ENCODE peak calls at places on chromosomes 6 and 20, in six cellular contexts. O, T, U, Q, P and H are unnamed samples.

GRCh38 chr6:17505767-17506280 is 94.3 kb upstream of the FAM8A1 start:
- DNase-seq in Q (peak; percentile 52), O (no peak), T (no peak), U (no peak), P (no peak), H (peak; percentile 10)

GRCh38 chr6:53544050-53544499 is 826 bp downstream of the GCLC start:
- DNase-seq in Q (peak; percentile 18), U (no peak), T (no peak), P (no peak), O (peak; percentile 52), H (no peak)

GRCh38 chr6:4774715-4775590 is 1.3 kb upstream of the CDYL start:
- DNase-seq in P (peak; percentile 9), U (no peak), T (no peak), Q (no peak), O (no peak), H (peak; percentile 51)

GRCh38 chr6:129342243-129342642 is 367.7 kb downstream of the ARHGAP18 start:
- DNase-seq in T (no peak), P (no peak), O (no peak), Q (no peak), U (no peak), H (no peak)

GRCh38 chr6:30793521-30794194 is 49.3 kb upstream of the IER3 start:
- DNase-seq in P (no peak), T (no peak), U (no peak), Q (peak; percentile 60), O (no peak), H (no peak)

GRCh38 chr6:14037402-14038277 is 79.9 kb upstream of the CD83 start:
- DNase-seq in U (no peak), T (no peak), P (no peak), O (no peak), Q (peak; percentile 79), H (peak; percentile 37)

GRCh38 chr20:29876911-29877285 is 1380.6 kb upstream of the DEFB115 start:
- DNase-seq in U (no peak), Q (no peak), T (no peak), O (no peak), P (no peak), H (no peak)

GRCh38 chr20:1326031-1326930 is 2.7 kb downstream of the SDCBP2 start:
- DNase-seq in T (no peak), O (no peak), U (no peak), P (no peak), Q (no peak), H (no peak)

GRCh38 chr6:24205020-24205492 is 79.0 kb downstream of the NRSN1 start:
- DNase-seq in Q (peak; percentile 12), U (no peak), P (no peak), O (no peak), T (no peak), H (no peak)

GRCh38 chr20:36676701-36677421 is 30.9 kb upstream of the SLA2 start:
- DNase-seq in U (no peak), P (no peak), O (no peak), T (no peak), Q (no peak), H (no peak)

GRCh38 chr6:144411506-144412165 is 126.5 kb downstream of the UTRN start:
- DNase-seq in T (no peak), P (no peak), U (no peak), Q (peak; percentile 36), O (no peak), H (no peak)

GRCh38 chr20:50242178-50242514 is 51.5 kb downstream of the CEBPB start:
- DNase-seq in P (no peak), T (no peak), O (no peak), Q (no peak), U (no peak), H (no peak)

GRCh38 chr6:28782113-28782673 is 141.6 kb downstream of the TRIM27 start:
- DNase-seq in T (no peak), P (no peak), U (no peak), Q (no peak), O (no peak), H (no peak)

GRCh38 chr6:73985891-73986290 is 289.9 kb downstream of the CD109 start:
- DNase-seq in U (no peak), Q (peak; percentile 5), T (no peak), P (no peak), O (no peak), H (peak; percentile 13)

GRCh38 chr20:16637814-16638213 is 64.6 kb upstream of the KIF16B start:
- DNase-seq in Q (no peak), T (no peak), U (no peak), P (no peak), O (no peak), H (no peak)

GRCh38 chr6:89830385-89830809 is 717 bp downstream of the CASP8AP2 start:
- DNase-seq in T (no peak), U (no peak), O (no peak), Q (no peak), P (no peak), H (no peak)

GRCh38 chr20:6044102-6044501 is 9.8 kb downstream of the LRRN4 start:
- DNase-seq in T (no peak), U (no peak), P (no peak), Q (no peak), O (no peak), H (no peak)

GRCh38 chr6:28282923-28283322 is 1.6 kb downstream of the PGBD1 start:
- DNase-seq in O (no peak), T (no peak), U (no peak), P (no peak), Q (no peak), H (no peak)

GRCh38 chr6:131029661-131030297 is 33.3 kb downstream of the EPB41L2 start:
- DNase-seq in O (no peak), Q (peak; percentile 50), T (no peak), U (no peak), P (no peak), H (peak; percentile 36)

GRCh38 chr6:25485820-25486559 is 166.0 kb upstream of the SCGN start:
- DNase-seq in Q (no peak), P (no peak), O (no peak), T (peak; percentile 37), U (no peak), H (no peak)

GRCh38 chr6:37239950-37240713 is 17.4 kb upstream of the TBC1D22B start:
- DNase-seq in O (peak; percentile 84), T (peak; percentile 87), Q (peak; percentile 99), P (peak; percentile 3), U (peak; percentile 65), H (peak; percentile 97)

GRCh38 chr6:144469144-144469575 is 184.0 kb downstream of the UTRN start:
- DNase-seq in U (no peak), O (no peak), P (no peak), Q (no peak), T (no peak), H (no peak)

GRCh38 chr6:45653117-45653883 is 275.6 kb upstream of the SUPT3H start:
- DNase-seq in U (no peak), T (no peak), P (no peak), O (peak; percentile 14), Q (no peak), H (no peak)

GRCh38 chr6:31490115-31490873 is 7.7 kb upstream of the MICB start:
- DNase-seq in P (no peak), U (no peak), Q (no peak), T (no peak), O (no peak), H (no peak)

GRCh38 chr20:6590891-6591679 is 176.4 kb upstream of the BMP2 start:
- DNase-seq in U (no peak), T (no peak), O (no peak), Q (peak; percentile 89), P (no peak), H (peak; percentile 100)

GRCh38 chr6:107185570-107185969 is 70.3 kb upstream of the BEND3 start:
- DNase-seq in P (no peak), T (no peak), U (no peak), Q (no peak), O (peak; percentile 50), H (peak; percentile 5)

DNA sequence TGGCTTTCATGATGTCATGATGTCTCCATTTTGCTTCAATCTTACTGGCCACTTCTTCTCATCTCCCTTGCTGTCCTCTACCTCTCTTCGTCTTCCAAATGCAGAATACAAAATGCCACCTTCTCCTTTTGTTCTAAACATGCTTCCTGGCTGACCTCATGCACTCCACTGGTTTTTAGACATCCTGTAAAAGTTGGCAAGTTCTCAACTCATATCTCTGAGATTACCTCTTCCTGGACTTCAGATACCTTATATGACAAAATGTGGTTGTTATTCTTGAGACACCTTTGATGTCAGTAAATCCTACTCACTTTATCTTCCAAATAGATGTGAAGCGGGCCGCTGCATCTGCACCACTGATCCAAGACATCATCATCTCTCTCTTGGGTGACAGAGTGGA is 212.7 kb upstream of the FOXA2 start:
- DNase-seq in P (no peak), O (no peak), T (no peak), U (no peak), Q (peak; percentile 23), H (peak; percentile 66)
- H3K4me1 ChIP-seq in P (no peaks in the 10 kb centered on the region), O (no peaks in the 10 kb centered on the region), T (peaks cover 27% of the 10 kb centered on the region), U (peaks cover 41% of the 10 kb centered on the region), Q (peaks cover 22% of the 10 kb centered on the region), H (peaks cover 36% of the 10 kb centered on the region)

DNA sequence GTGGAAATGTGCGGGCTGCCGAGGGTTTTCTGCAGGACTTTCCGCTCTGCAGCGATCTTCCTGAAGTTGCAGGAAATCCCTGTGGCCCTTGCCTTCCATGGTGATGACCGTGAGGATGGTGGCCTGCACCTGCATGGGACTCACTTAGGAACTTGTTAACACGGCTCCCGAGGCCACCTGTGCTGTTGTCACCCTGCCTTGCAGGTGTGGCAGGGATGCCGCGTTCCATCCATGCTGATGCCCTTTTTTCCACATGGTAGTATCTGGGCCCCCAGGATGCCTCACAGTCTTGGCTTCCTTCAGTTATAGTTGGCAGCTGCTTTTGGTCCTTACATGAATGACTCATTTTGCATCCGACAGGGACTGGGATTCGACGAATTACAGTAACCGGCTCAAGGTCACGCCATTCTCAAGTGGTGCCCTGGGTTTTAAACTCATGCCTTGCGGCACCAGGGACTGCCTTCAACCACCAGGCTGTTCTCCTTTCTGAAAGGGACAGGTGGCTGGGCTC is 37.2 kb downstream of the SYNJ2 start:
- DNase-seq in Q (peak; percentile 83), P (no peak), O (no peak), T (no peak), U (no peak), H (no peak)
- H3K4me1 ChIP-seq in Q (peaks cover 42% of the 10 kb centered on the region), P (peaks cover 13% of the 10 kb centered on the region), O (no peaks in the 10 kb centered on the region), T (peaks cover 25% of the 10 kb centered on the region), U (peaks cover 26% of the 10 kb centered on the region), H (no peaks in the 10 kb centered on the region)

DNA sequence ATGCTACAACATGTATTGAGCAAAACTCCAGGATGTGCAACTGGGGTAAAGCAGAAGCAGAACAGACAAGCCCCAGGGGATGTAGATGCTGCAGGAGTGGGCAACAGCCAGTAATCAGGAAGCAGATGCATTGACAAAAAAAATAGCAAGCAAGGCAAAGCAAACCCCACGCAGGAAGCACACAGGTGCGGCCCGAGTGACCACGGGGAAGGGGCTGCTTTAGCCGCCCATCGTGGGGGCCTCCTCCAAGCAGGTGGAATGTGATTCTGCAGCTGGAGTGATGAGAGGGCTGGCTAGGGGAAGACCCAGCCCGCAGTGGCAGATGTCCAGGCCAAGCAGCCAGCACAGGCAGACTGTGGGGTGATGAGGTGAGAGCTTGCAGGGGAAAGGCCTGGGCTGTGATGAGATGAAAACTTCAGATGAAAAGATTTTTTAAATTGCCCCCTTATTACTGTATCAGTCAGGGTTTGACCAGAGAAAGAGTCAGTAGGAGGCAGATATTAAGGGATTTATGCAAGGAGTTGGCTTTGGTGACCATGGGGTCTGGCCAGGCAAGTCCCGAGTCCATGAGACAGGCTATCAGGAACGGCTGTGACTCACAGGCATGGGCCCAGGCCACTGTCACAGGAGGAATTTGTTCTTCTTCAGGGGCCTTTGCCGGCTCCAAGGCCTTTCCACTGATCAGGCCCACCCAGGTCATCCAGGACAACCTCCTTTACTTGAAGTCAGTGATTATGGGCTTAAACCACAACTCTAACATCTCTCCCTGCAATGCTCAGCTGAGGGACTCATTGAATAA is 207.6 kb downstream of the ANKRD60 start:
- DNase-seq in U (no peak), O (peak; percentile 35), P (no peak), T (no peak), Q (no peak), H (no peak)
- H3K4me1 ChIP-seq in U (peaks cover 71% of the 10 kb centered on the region), O (no peaks in the 10 kb centered on the region), P (no peaks in the 10 kb centered on the region), T (no peaks in the 10 kb centered on the region), Q (peaks cover 33% of the 10 kb centered on the region), H (peaks cover 18% of the 10 kb centered on the region)

GRCh38 chr6:7145269-7146078 is 37.7 kb downstream of the RREB1 start:
- DNase-seq in P (no peak), T (peak; percentile 56), O (no peak), Q (no peak), U (no peak), H (peak; percentile 71)
- H3K4me1 ChIP-seq in P (peaks cover 66% of the 10 kb centered on the region), T (peaks cover 94% of the 10 kb centered on the region), O (peaks cover 91% of the 10 kb centered on the region), Q (peaks cover 45% of the 10 kb centered on the region), U (peaks cover 81% of the 10 kb centered on the region), H (peaks cover 60% of the 10 kb centered on the region)